ENCODE peak calls at places on chromosomes 5 and 9, in five cellular contexts. Y, K, P, I and B are unnamed samples.
A peak's percentile ranks its signal among the peaks of the same experiment; 100 is the strongest.

GRCh38 chr9:114006931-114007691 is 71.0 kb downstream of the AMBP start:
- DNase-seq in Y (peak; percentile 9), K (peak; percentile 1), P (no peak), I (no peak), B (no peak)

GRCh38 chr9:34686732-34687131 is 4.3 kb downstream of the CCL19 start:
- DNase-seq in Y (no peak), K (no peak), P (no peak), I (no peak), B (no peak)

GRCh38 chr5:137332296-137332695 is 166.8 kb downstream of the SPOCK1 start:
- DNase-seq in Y (no peak), K (no peak), P (no peak), I (no peak), B (no peak)

GRCh38 chr5:172688735-172689572 is 47.9 kb downstream of the NEURL1B start:
- DNase-seq in Y (peak; percentile 67), K (no peak), P (no peak), I (no peak), B (no peak)

GRCh38 chr9:133708770-133709611 is 29.2 kb downstream of the SARDH start:
- DNase-seq in Y (no peak), K (no peak), P (no peak), I (no peak), B (no peak)

GRCh38 chr9:126420643-126421564 is 94.3 kb downstream of the MVB12B start:
- DNase-seq in Y (no peak), K (no peak), P (no peak), I (peak; percentile 19), B (no peak)

GRCh38 chr5:78601622-78602314 is 46.8 kb downstream of the LHFPL2 start:
- DNase-seq in Y (no peak), K (no peak), P (peak; percentile 85), I (no peak), B (no peak)

GRCh38 chr9:128920381-128921058 is at the start of gene PHYHD1:
- DNase-seq in Y (no peak), K (no peak), P (peak; percentile 81), I (peak; percentile 83), B (no peak)

GRCh38 chr9:27260789-27261516 is 36.0 kb downstream of the EQTN start:
- DNase-seq in Y (no peak), K (no peak), P (no peak), I (no peak), B (no peak)

GRCh38 chr5:75049581-75050274 is 2.6 kb downstream of the GCNT4 start:
- DNase-seq in Y (peak; percentile 67), K (peak; percentile 62), P (peak; percentile 65), I (peak; percentile 32), B (no peak)